ENCODE peak calls at places on chromosomes 16 and 17, in six cellular contexts. H is PC-3, Z is gastrocnemius medialis, Q is cardiac fibroblast, O is AG04450, K is SK-N-SH. S is an unnamed sample.
A peak's percentile ranks its signal among the peaks of the same experiment; 100 is the strongest.

GRCh38 chr16:49548571-49548970 is 175.0 kb downstream of the C16orf78 start:
- DNase-seq in O (no peak), Q (no peak), K (no peak), H (no peak), Z (no peak), S (no peak)

GRCh38 chr17:50274945-50275221 is 617 bp downstream of the TMEM92 start:
- DNase-seq in H (no peak), Q (no peak), O (no peak), K (no peak), Z (no peak), S (no peak)

GRCh38 chr16:9039208-9039607 is 52.2 kb upstream of the HAPSTR1 start:
- DNase-seq in O (no peak), Z (no peak), H (no peak), K (no peak), Q (peak; percentile 27), S (no peak)

GRCh38 chr17:17983376-17983775 is 10.7 kb downstream of the DRC3 start:
- DNase-seq in H (no peak), O (no peak), Z (no peak), K (no peak), Q (no peak), S (no peak)

GRCh38 chr16:48970216-48970615 is 311.4 kb downstream of the CBLN1 start:
- DNase-seq in Q (no peak), Z (no peak), H (no peak), O (no peak), K (no peak), S (no peak)

GRCh38 chr16:83137326-83137770 is 510.6 kb downstream of the CDH13 start:
- DNase-seq in K (no peak), Q (peak; percentile 79), O (peak; percentile 38), Z (no peak), H (peak; percentile 58), S (peak; percentile 47)

GRCh38 chr16:79451196-79451816 is 149.2 kb downstream of the MAF start:
- DNase-seq in Z (no peak), Q (no peak), O (no peak), H (no peak), K (no peak), S (no peak)

GRCh38 chr17:64202683-64203430 is 60.2 kb downstream of the TEX2 start:
- DNase-seq in H (peak; percentile 86), Q (peak; percentile 47), K (peak; percentile 47), O (no peak), Z (peak; percentile 80), S (no peak)

GRCh38 chr17:47982645-47983440 is 11.9 kb downstream of the CDK5RAP3 start:
- DNase-seq in Q (no peak), H (no peak), Z (no peak), K (peak; percentile 72), O (no peak), S (no peak)

GRCh38 chr17:9432121-9432866 is 143.3 kb downstream of the STX8 start:
- DNase-seq in Z (no peak), K (no peak), H (no peak), O (no peak), Q (no peak), S (no peak)

DNA sequence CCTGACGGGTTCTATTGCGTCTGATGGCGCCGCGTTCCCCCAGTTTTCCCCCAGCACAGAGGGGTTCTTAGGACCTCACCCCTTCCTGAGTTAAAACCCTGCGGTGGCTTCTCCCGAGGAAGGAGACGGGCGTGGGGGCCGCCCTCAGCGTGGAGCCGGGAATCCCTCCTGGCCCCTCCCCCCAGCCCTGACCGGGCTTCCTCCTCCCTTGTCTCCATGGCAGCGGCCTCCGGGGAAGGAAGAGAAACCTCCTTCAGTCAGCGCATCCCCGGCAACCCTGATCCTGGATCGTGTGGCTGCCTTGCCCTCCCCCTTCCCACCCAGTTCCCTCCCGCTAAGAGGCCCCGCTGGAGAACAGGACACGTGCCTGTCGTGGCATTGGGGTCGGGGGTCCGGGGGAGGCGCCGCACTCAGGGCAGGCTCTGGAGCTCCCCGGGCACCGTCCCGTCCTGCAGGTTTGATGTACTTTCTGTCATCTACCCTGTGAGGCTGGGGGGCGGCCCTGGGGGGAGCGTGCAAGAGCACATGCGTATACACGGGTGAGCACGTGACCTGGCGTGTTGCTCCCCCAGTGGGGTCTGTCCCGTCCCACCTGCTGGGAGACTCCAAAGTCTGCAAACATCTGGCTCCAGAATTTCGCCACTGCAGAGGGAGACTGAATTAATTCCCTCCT is 30.5 kb downstream of the CACNA1H start:
- DNase-seq in O (peak; percentile 10), H (no peak), K (peak; percentile 55), Q (peak; percentile 72), Z (no peak), S (no peak)
- H3K4me3 ChIP-seq in O (no peak overlapping the region), H (no peak overlapping the region), K (peak overlapping the region; percentile 47), Q (no peak overlapping the region), Z (no peak overlapping the region), S (no peak overlapping the region)

GRCh38 chr17:62628845-62629555 is 1.5 kb downstream of the MRC2 start:
- DNase-seq in O (no peak), H (no peak), K (peak; percentile 90), Z (no peak), Q (peak; percentile 64), S (no peak)

GRCh38 chr17:62629556-62630364 is 2.3 kb downstream of the MRC2 start:
- DNase-seq in K (peak; percentile 44), O (no peak), H (no peak), Q (peak; percentile 38), Z (no peak), S (no peak)

GRCh38 chr17:62631086-62631935 is 3.8 kb downstream of the MRC2 start:
- DNase-seq in H (no peak), Z (no peak), O (no peak), K (no peak), Q (no peak), S (no peak)

GRCh38 chr17:62631936-62632924 is 4.8 kb downstream of the MRC2 start:
- DNase-seq in K (peak; percentile 9), Q (no peak), O (no peak), H (no peak), Z (no peak), S (no peak)

DNA sequence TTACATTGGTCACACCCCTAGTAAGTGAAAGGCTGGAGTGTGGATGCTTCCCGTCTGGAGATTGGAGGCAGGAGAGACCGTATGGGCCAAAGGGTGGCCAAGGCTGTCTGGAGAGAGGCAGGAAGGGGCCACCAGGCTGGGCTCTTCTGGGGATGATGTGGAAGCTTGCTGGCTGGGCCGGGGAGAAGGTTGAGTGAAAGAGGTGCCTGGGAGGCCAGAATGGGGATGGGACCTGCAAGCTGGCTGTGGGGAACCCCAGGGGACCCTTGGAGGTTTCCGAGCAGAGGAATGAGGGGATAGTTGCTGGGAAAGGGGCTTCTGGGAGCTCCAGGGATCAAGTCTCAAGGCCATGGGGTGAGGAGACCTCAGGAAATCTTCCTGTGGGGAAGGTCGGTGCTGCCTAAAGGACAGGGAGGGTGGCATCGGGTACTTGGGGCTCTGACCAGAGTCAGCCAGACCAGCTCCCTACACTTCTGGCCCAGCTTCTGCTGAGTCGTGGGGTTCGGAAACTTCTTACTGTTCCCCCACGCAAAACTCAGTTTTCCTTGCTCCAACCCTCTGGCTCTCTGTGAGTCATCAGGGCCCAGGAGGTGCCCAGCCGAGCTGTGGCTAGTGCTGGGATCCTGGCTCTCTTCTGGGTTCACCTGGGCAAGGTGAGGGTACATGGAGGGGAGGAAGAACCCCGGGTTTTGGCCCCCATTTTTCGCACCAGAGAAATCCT is 3.1 kb downstream of the MRC2 start:
- DNase-seq in Q (no peak), Z (no peak), K (peak; percentile 30), H (no peak), O (no peak), S (no peak)
- H3K4me3 ChIP-seq in Q (peak overlapping the region; percentile 5), Z (no peak overlapping the region), K (peak overlapping the region; percentile 95), H (no peak overlapping the region), O (peak overlapping the region; percentile 84), S (peak overlapping the region; percentile 69)

DNA sequence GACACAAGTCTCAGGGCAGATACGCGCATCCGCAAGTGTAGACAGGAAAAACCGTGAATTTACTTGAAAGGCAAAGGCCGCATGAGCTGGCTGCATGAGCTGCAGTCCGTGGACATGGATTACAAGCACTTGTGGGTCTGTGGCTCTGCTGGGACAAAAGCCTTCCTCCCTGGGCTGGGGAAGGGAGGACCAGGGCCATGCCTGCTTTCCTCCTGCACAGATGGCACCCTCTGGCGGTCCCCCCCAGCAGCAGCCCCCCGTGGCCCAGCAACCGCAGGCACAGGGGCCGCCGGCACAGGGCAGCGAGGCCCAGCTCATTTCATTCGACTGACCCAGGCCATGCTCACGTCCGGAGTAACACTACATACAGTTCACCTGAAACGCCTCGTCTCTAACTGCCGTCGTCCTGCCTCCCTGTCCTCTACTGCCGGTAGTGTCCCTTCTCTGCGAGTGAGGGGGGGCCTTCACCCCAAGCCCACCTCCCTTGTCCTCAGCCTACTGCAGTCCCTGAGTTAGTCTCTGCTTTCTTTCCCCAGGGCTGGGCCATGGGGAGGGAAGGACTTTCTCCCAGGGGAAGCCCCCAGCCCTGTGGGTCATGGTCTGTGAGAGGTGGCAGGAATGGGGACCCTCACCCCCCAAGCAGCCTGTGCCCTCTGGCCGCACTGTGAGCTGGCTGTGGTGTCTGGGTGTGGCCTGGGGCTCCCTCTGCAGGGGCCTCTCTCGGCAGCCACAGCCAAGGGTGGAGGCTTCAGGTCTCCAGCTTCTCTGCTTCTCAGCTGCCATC is 1.7 kb upstream of the MRPL12 start:
- DNase-seq in O (no peak), Z (no peak), H (peak; percentile 25), K (no peak), Q (no peak), S (no peak)
- H3K4me3 ChIP-seq in O (peak overlapping the region; percentile 90), Z (peak overlapping the region; percentile 93), H (peak overlapping the region; percentile 75), K (peak overlapping the region; percentile 95), Q (peak overlapping the region; percentile 85), S (peak overlapping the region; percentile 8)

GRCh38 chr16:727291-727977 is 528 bp downstream of the HAGHL start:
- DNase-seq in H (no peak), Q (no peak), K (peak; percentile 64), Z (no peak), O (no peak), S (no peak)
- H3K4me3 ChIP-seq in H (peak overlapping the region; percentile 66), Q (peak overlapping the region; percentile 81), K (peak overlapping the region; percentile 82), Z (peak overlapping the region; percentile 32), O (peak overlapping the region; percentile 73), S (peak overlapping the region; percentile 57)

GRCh38 chr16:75075688-75076268 is 40.8 kb downstream of the LDHD start:
- DNase-seq in Z (no peak), Q (no peak), O (no peak), H (no peak), K (no peak), S (no peak)
- H3K4me3 ChIP-seq in Z (no peak overlapping the region), Q (no peak overlapping the region), O (no peak overlapping the region), H (no peak overlapping the region), K (no peak overlapping the region), S (no peak overlapping the region)

S was measured in AG09309.